ENCODE peak calls at places on chromosomes 16 and 17, in five cellular contexts. One of them, this sample, is unnamed.

GRCh38 chr16:27400751-27401620 is 988 bp upstream of the IL21R start:
- DNase-seq in stimulated activated CD4-positive, alpha-beta T cell treated with anti-CD3 and anti-CD28 coated beads, Interleukin-15, amount 100 ng/mL, for 1 hour: no peak
- DNase-seq in AML-193: peak
- DNase-seq in heart right ventricle: no peak
- DNase-seq in NCI-H1436: no peak
- DNase-seq in this sample: no peak

GRCh38 chr17:32875904-32876413 is 965 bp downstream of the MYO1D start:
- DNase-seq in NCI-H1436: no peak
- DNase-seq in AML-193: no peak
- DNase-seq in stimulated activated CD4-positive, alpha-beta T cell treated with anti-CD3 and anti-CD28 coated beads, Interleukin-15, amount 100 ng/mL, for 1 hour: no peak
- DNase-seq in heart right ventricle: no peak
- DNase-seq in this sample: no peak

GRCh38 chr17:78384479-78385175 is 6.2 kb downstream of the PGS1 start:
- DNase-seq in stimulated activated CD4-positive, alpha-beta T cell treated with anti-CD3 and anti-CD28 coated beads, Interleukin-15, amount 100 ng/mL, for 1 hour: no peak
- DNase-seq in AML-193: no peak
- DNase-seq in heart right ventricle: no peak
- DNase-seq in NCI-H1436: no peak
- DNase-seq in this sample: no peak

GRCh38 chr17:45628019-45628418 is 137.5 kb upstream of the PLEKHM1 start:
- DNase-seq in heart right ventricle: no peak
- DNase-seq in NCI-H1436: no peak
- DNase-seq in stimulated activated CD4-positive, alpha-beta T cell treated with anti-CD3 and anti-CD28 coated beads, Interleukin-15, amount 100 ng/mL, for 1 hour: no peak
- DNase-seq in AML-193: no peak
- DNase-seq in this sample: peak

GRCh38 chr17:19359856-19360255 is 2.7 kb downstream of the B9D1 start:
- DNase-seq in NCI-H1436: no peak
- DNase-seq in stimulated activated CD4-positive, alpha-beta T cell treated with anti-CD3 and anti-CD28 coated beads, Interleukin-15, amount 100 ng/mL, for 1 hour: no peak
- DNase-seq in AML-193: no peak
- DNase-seq in heart right ventricle: no peak
- DNase-seq in this sample: no peak

GRCh38 chr16:82643936-82644630 is 17.3 kb downstream of the CDH13 start:
- DNase-seq in heart right ventricle: no peak
- DNase-seq in AML-193: no peak
- DNase-seq in stimulated activated CD4-positive, alpha-beta T cell treated with anti-CD3 and anti-CD28 coated beads, Interleukin-15, amount 100 ng/mL, for 1 hour: no peak
- DNase-seq in NCI-H1436: no peak
- DNase-seq in this sample: peak

GRCh38 chr17:1697681-1698080 is 12.5 kb downstream of the TLCD2 start:
- DNase-seq in AML-193: no peak
- DNase-seq in NCI-H1436: no peak
- DNase-seq in stimulated activated CD4-positive, alpha-beta T cell treated with anti-CD3 and anti-CD28 coated beads, Interleukin-15, amount 100 ng/mL, for 1 hour: no peak
- DNase-seq in heart right ventricle: no peak
- DNase-seq in this sample: no peak

GRCh38 chr17:47119746-47120520 is 69.2 kb downstream of the CDC27 start:
- DNase-seq in AML-193: no peak
- DNase-seq in heart right ventricle: no peak
- DNase-seq in stimulated activated CD4-positive, alpha-beta T cell treated with anti-CD3 and anti-CD28 coated beads, Interleukin-15, amount 100 ng/mL, for 1 hour: no peak
- DNase-seq in NCI-H1436: no peak
- DNase-seq in this sample: no peak

GRCh38 chr16:83887088-83887487 is 11.8 kb upstream of the MLYCD start:
- DNase-seq in AML-193: no peak
- DNase-seq in NCI-H1436: no peak
- DNase-seq in heart right ventricle: no peak
- DNase-seq in stimulated activated CD4-positive, alpha-beta T cell treated with anti-CD3 and anti-CD28 coated beads, Interleukin-15, amount 100 ng/mL, for 1 hour: no peak
- DNase-seq in this sample: no peak

This sample was measured in iPS DF 19.7.